ENCODE peak calls at places on chromosomes 12 and 14, in four cellular contexts. Q, V, G and R are unnamed samples.

GRCh38 chr12:16198884-16199283 is 78.6 kb downstream of the SLC15A5 start:
- DNase-seq in Q (peak), V (no peak), G (no peak), R (no peak)

GRCh38 chr12:88627501-88627900 is 47.2 kb upstream of the KITLG start:
- DNase-seq in Q (no peak), V (no peak), G (no peak), R (no peak)

GRCh38 chr12:125193798-125194562 is 128.7 kb downstream of the AACS start:
- DNase-seq in Q (peak), V (no peak), G (no peak), R (no peak)

GRCh38 chr12:58117201-58117600 is 175.8 kb downstream of the ATP23 start:
- DNase-seq in Q (peak), V (no peak), G (no peak), R (no peak)

GRCh38 chr12:48924617-48925217 is 575 bp downstream of the FKBP11 start:
- DNase-seq in Q (peak), V (peak), G (peak), R (no peak)

GRCh38 chr12:108846320-108846719 is 11.1 kb downstream of the SSH1 start:
- DNase-seq in Q (no peak), V (no peak), G (peak), R (no peak)

GRCh38 chr12:31785318-31785717 is 56.5 kb upstream of the AMN1 start:
- DNase-seq in Q (no peak), V (no peak), G (no peak), R (no peak)

GRCh38 chr12:60196366-60196765 is 600.5 kb downstream of the SLC16A7 start:
- DNase-seq in Q (no peak), V (no peak), G (no peak), R (no peak)

GRCh38 chr12:89328483-89329030 is 23.7 kb downstream of the DUSP6 start:
- DNase-seq in Q (peak), V (no peak), G (no peak), R (no peak)

GRCh38 chr14:106694638-106695393 is 1168.4 kb downstream of the TMEM121 start:
- DNase-seq in Q (no peak), V (peak), G (peak), R (no peak)

GRCh38 chr12:52235001-52235760 is 2.1 kb downstream of the KRT7 start:
- DNase-seq in Q (no peak), V (no peak), G (no peak), R (no peak)

GRCh38 chr12:57471661-57472060 is 8.0 kb downstream of the ARHGAP9 start:
- DNase-seq in Q (no peak), V (no peak), G (no peak), R (no peak)

GRCh38 chr12:49947593-49948226 is 2.8 kb upstream of the AQP2 start:
- DNase-seq in Q (no peak), V (no peak), G (no peak), R (no peak)

GRCh38 chr12:124754949-124755800 is 108.5 kb downstream of the SCARB1 start:
- DNase-seq in Q (peak), V (no peak), G (peak), R (peak)

GRCh38 chr12:69566603-69567002 is 18.7 kb upstream of the CCT2 start:
- DNase-seq in Q (peak), V (no peak), G (no peak), R (no peak)

GRCh38 chr14:96986701-96987474 is 189.7 kb downstream of the VRK1 start:
- DNase-seq in Q (no peak), V (no peak), G (no peak), R (peak)

GRCh38 chr12:100239589-100239988 is 27.3 kb downstream of the DEPDC4 start:
- DNase-seq in Q (no peak), V (no peak), G (no peak), R (no peak)

GRCh38 chr12:108381793-108382436 is 42.8 kb upstream of the CMKLR1 start:
- DNase-seq in Q (peak), V (no peak), G (no peak), R (no peak)

GRCh38 chr12:90043264-90043663 is 334.6 kb upstream of the ATP2B1 start:
- DNase-seq in Q (no peak), V (no peak), G (no peak), R (no peak)

GRCh38 chr14:30648471-30648870 is 26.4 kb downstream of the SCFD1 start:
- DNase-seq in Q (no peak), V (no peak), G (no peak), R (no peak)

GRCh38 chr12:95397566-95397965 is 76.4 kb upstream of the METAP2 start:
- DNase-seq in Q (no peak), V (no peak), G (no peak), R (no peak)

GRCh38 chr12:118183155-118183554 is 47.2 kb downstream of the PEBP1 start:
- DNase-seq in Q (no peak), V (no peak), G (no peak), R (no peak)

GRCh38 chr14:69904246-69904645 is 25.0 kb downstream of the SMOC1 start:
- DNase-seq in Q (no peak), V (no peak), G (no peak), R (no peak)

GRCh38 chr12:121872546-121873223 is 14.0 kb upstream of the HPD start:
- DNase-seq in Q (no peak), V (no peak), G (no peak), R (no peak)

GRCh38 chr12:40208707-40209106 is 16.1 kb upstream of the LRRK2 start:
- DNase-seq in Q (no peak), V (no peak), G (peak), R (no peak)

GRCh38 chr12:125381373-125381772 is 316.1 kb downstream of the AACS start:
- DNase-seq in Q (peak), V (no peak), G (no peak), R (no peak)

GRCh38 chr12:24561882-24562760 is 386.8 kb downstream of the BCAT1 start:
- DNase-seq in Q (peak), V (no peak), G (peak), R (peak)

GRCh38 chr14:69619007-69619406 is 7.6 kb downstream of the SUSD6 start:
- DNase-seq in Q (no peak), V (no peak), G (no peak), R (no peak)

GRCh38 chr12:104465379-104465778 is 8.6 kb downstream of the CHST11 start:
- DNase-seq in Q (no peak), V (no peak), G (no peak), R (no peak)

GRCh38 chr12:105369014-105369413 is 38.5 kb downstream of the C12orf75 start:
- DNase-seq in Q (no peak), V (no peak), G (no peak), R (no peak)

GRCh38 chr14:102295301-102295700 is 9.7 kb downstream of the MOK start:
- DNase-seq in Q (no peak), V (no peak), G (no peak), R (no peak)

GRCh38 chr14:46377305-46377704 is 274.3 kb downstream of the RPL10L start:
- DNase-seq in Q (peak), V (no peak), G (no peak), R (no peak)

GRCh38 chr12:65673732-65674131 is 150.6 kb upstream of the HMGA2 start:
- DNase-seq in Q (no peak), V (no peak), G (no peak), R (no peak)

GRCh38 chr14:35750202-35750904 is 58.7 kb downstream of the RALGAPA1 start:
- DNase-seq in Q (no peak), V (no peak), G (no peak), R (no peak)

GRCh38 chr12:52032431-52032796 is 18.8 kb upstream of the NR4A1 start:
- DNase-seq in Q (no peak), V (no peak), G (peak), R (no peak)

GRCh38 chr14:54447231-54447692 is 6.1 kb upstream of the CNIH1 start:
- DNase-seq in Q (no peak), V (no peak), G (no peak), R (no peak)

GRCh38 chr12:7844131-7844530 is 28.6 kb downstream of the SLC2A14 start:
- DNase-seq in Q (no peak), V (no peak), G (no peak), R (no peak)

GRCh38 chr12:53223006-53223305 is 9.1 kb downstream of the RARG start:
- DNase-seq in Q (no peak), V (no peak), G (no peak), R (no peak)

GRCh38 chr14:101988377-101988776 is 24.0 kb downstream of the DYNC1H1 start:
- DNase-seq in Q (no peak), V (no peak), G (no peak), R (no peak)

GRCh38 chr12:122934722-122935121 is 31.5 kb downstream of the ABCB9 start:
- DNase-seq in Q (no peak), V (no peak), G (no peak), R (no peak)